ENCODE peak calls at places on chromosomes 13 and 19, in nine cellular contexts. K, A, V, I, S, Y, X, L and Q are unnamed samples.
A peak's percentile ranks its signal among the peaks of the same experiment; 100 is the strongest.

GRCh38 chr19:38850976-38851621 is 1.3 kb upstream of the HNRNPL start:
- DNase-seq in K (peak; percentile 25), A (no peak), V (peak; percentile 48), I (peak; percentile 80), S (no peak), Y (peak; percentile 64), X (no peak), L (peak; percentile 51), Q (no peak)

GRCh38 chr19:1630012-1630411 is 22.4 kb downstream of the TCF3 start:
- DNase-seq in K (no peak), A (no peak), V (no peak), I (no peak), S (no peak), Y (no peak), X (no peak), L (no peak), Q (no peak)

GRCh38 chr13:106344318-106344717 is 191.1 kb downstream of the EFNB2 start:
- DNase-seq in K (no peak), A (no peak), V (no peak), I (no peak), S (no peak), Y (no peak), X (no peak), L (no peak), Q (no peak)

GRCh38 chr13:91747164-91747563 is 348.7 kb downstream of the GPC5 start:
- DNase-seq in K (no peak), A (no peak), V (no peak), I (no peak), S (no peak), Y (no peak), X (no peak), L (no peak), Q (no peak)

GRCh38 chr13:112962396-112962795 is 6.6 kb upstream of the MCF2L start:
- DNase-seq in K (no peak), A (no peak), V (peak; percentile 3), I (no peak), S (no peak), Y (no peak), X (no peak), L (no peak), Q (no peak)

GRCh38 chr19:33420821-33421220 is 47.3 kb downstream of the CEBPG start:
- DNase-seq in K (no peak), A (no peak), V (no peak), I (no peak), S (no peak), Y (no peak), X (no peak), L (no peak), Q (no peak)

GRCh38 chr19:38515906-38516305 is 82.4 kb downstream of the RYR1 start:
- DNase-seq in K (no peak), A (no peak), V (no peak), I (no peak), S (no peak), Y (no peak), X (no peak), L (no peak), Q (no peak)

GRCh38 chr13:24254151-24254810 is 55.1 kb upstream of the C1QTNF9 start:
- DNase-seq in K (peak; percentile 61), A (peak; percentile 41), V (no peak), I (no peak), S (no peak), Y (peak; percentile 59), X (no peak), L (no peak), Q (no peak)

GRCh38 chr13:86445584-86446140 is 646.4 kb upstream of the SLITRK6 start:
- DNase-seq in K (no peak), A (no peak), V (no peak), I (no peak), S (no peak), Y (no peak), X (no peak), L (no peak), Q (no peak)

GRCh38 chr19:45767410-45767880 is 1.6 kb downstream of the SIX5 start:
- DNase-seq in K (no peak), A (no peak), V (peak; percentile 74), I (peak; percentile 88), S (no peak), Y (no peak), X (no peak), L (no peak), Q (no peak)

GRCh38 chr19:15108145-15108844 is 1.1 kb downstream of the SYDE1 start:
- DNase-seq in K (no peak), A (no peak), V (no peak), I (peak; percentile 36), S (no peak), Y (no peak), X (no peak), L (no peak), Q (no peak)

GRCh38 chr19:41785653-41786052 is 10.7 kb upstream of the CEACAM3 start:
- DNase-seq in K (peak; percentile 56), A (peak; percentile 44), V (peak; percentile 80), I (peak; percentile 76), S (peak; percentile 87), Y (peak; percentile 72), X (no peak), L (peak; percentile 59), Q (peak; percentile 85)

GRCh38 chr13:113239986-113240385 is 30.6 kb downstream of the CUL4A start:
- DNase-seq in K (no peak), A (no peak), V (no peak), I (no peak), S (no peak), Y (no peak), X (no peak), L (no peak), Q (no peak)

GRCh38 chr19:18060472-18060871 is 26.3 kb downstream of the IL12RB1 start:
- DNase-seq in K (no peak), A (no peak), V (no peak), I (no peak), S (no peak), Y (no peak), X (no peak), L (no peak), Q (no peak)

GRCh38 chr19:57689750-57690149 is 8.0 kb downstream of the ZNF551 start:
- DNase-seq in K (no peak), A (no peak), V (no peak), I (no peak), S (no peak), Y (no peak), X (no peak), L (no peak), Q (no peak)

GRCh38 chr13:77528834-77529500 is 6.5 kb upstream of the SCEL start:
- DNase-seq in K (no peak), A (no peak), V (no peak), I (no peak), S (no peak), Y (no peak), X (no peak), L (no peak), Q (no peak)

GRCh38 chr19:7188682-7189629 is 105.3 kb downstream of the INSR start:
- DNase-seq in K (no peak), A (no peak), V (no peak), I (no peak), S (no peak), Y (no peak), X (no peak), L (no peak), Q (peak; percentile 30)